ENCODE peak calls at places on chromosomes 7 and 10, in seven cellular contexts. D, V, P, R, N, M and J are unnamed samples.
A peak's percentile ranks its signal among the peaks of the same experiment; 100 is the strongest.

GRCh38 chr10:69885379-69886156 is 83.9 kb downstream of the COL13A1 start:
- DNase-seq in D (no peak), M (no peak), N (no peak), P (no peak), V (no peak), R (no peak), J (no peak)

GRCh38 chr10:132021046-132021445 is 39.3 kb upstream of the BNIP3 start:
- DNase-seq in N (no peak), M (no peak), D (no peak), P (no peak), V (no peak), R (no peak), J (no peak)

GRCh38 chr7:40234046-40234445 is 99.2 kb downstream of the SUGCT start:
- DNase-seq in V (no peak), P (no peak), D (no peak), R (no peak), M (no peak), N (no peak), J (no peak)

GRCh38 chr7:88254721-88255120 is 34.9 kb upstream of the SRI start:
- DNase-seq in P (no peak), R (no peak), V (no peak), M (no peak), N (no peak), D (peak; percentile 95), J (no peak)

GRCh38 chr10:4902571-4903011 is 60.6 kb upstream of the AKR1C1 start:
- DNase-seq in N (no peak), R (no peak), P (no peak), V (no peak), D (no peak), M (no peak), J (peak; percentile 2)

GRCh38 chr10:62482581-62482980 is 108.4 kb downstream of the ZNF365 start:
- DNase-seq in D (no peak), N (no peak), R (no peak), P (no peak), V (no peak), M (no peak), J (no peak)

GRCh38 chr10:95864906-95865813 is 42.6 kb upstream of the CC2D2B start:
- DNase-seq in P (no peak), R (peak; percentile 33), D (peak; percentile 17), V (peak; percentile 5), M (peak; percentile 31), N (peak; percentile 12), J (peak; percentile 69)

GRCh38 chr10:97123713-97124112 is 62.0 kb downstream of the SLIT1 start:
- DNase-seq in D (no peak), N (peak; percentile 92), P (no peak), M (no peak), R (no peak), V (peak; percentile 10), J (no peak)

GRCh38 chr7:27176343-27176731 is 2.2 kb upstream of the HOXA10 start:
- DNase-seq in P (no peak), M (peak; percentile 6), D (no peak), N (no peak), R (no peak), V (no peak), J (peak; percentile 71)

GRCh38 chr7:516606-517456 is 2.8 kb downstream of the PDGFA start:
- DNase-seq in P (no peak), D (no peak), V (peak; percentile 22), N (no peak), R (no peak), M (peak; percentile 56), J (peak; percentile 51)